ENCODE peak calls at places on chromosome 15, in eight cellular contexts. C, B, K, M, S, Z, T and D are unnamed samples.

GRCh38 chr15:36506733-36507356 is 72.6 kb upstream of the CDIN1 start:
- DNase-seq in K (no peak), Z (no peak), C (no peak), M (no peak), S (no peak), B (no peak), T (no peak), D (no peak)

GRCh38 chr15:82575335-82575734 is 35.1 kb upstream of the RPS17 start:
- DNase-seq in T (no peak), M (no peak), C (no peak), Z (no peak), S (no peak), B (no peak), K (no peak), D (no peak)

GRCh38 chr15:95734422-95735316 is 595.8 kb upstream of the NR2F2 start:
- DNase-seq in S (no peak), B (no peak), M (no peak), T (peak; percentile 82), Z (no peak), K (no peak), C (no peak), D (no peak)

GRCh38 chr15:76994971-76995945 is at the start of gene PSTPIP1:
- DNase-seq in C (peak; percentile 66), M (no peak), S (no peak), K (no peak), T (no peak), B (no peak), Z (peak; percentile 71), D (no peak)

GRCh38 chr15:49832421-49832980 is 211.7 kb downstream of the DTWD1 start:
- DNase-seq in T (no peak), C (peak; percentile 8), K (no peak), B (peak; percentile 73), Z (no peak), S (peak; percentile 58), M (no peak), D (peak; percentile 52)

GRCh38 chr15:66580643-66581042 is 14.8 kb upstream of the LCTL start:
- DNase-seq in T (peak; percentile 60), M (no peak), B (no peak), K (no peak), Z (no peak), S (no peak), C (peak; percentile 64), D (no peak)

GRCh38 chr15:45645026-45645980 is 10.5 kb downstream of the SQOR start:
- DNase-seq in B (peak; percentile 57), S (no peak), Z (peak; percentile 85), C (peak; percentile 82), T (peak; percentile 91), K (no peak), M (no peak), D (no peak)

GRCh38 chr15:58726867-58727266 is 22.6 kb downstream of the ADAM10 start:
- DNase-seq in Z (no peak), C (no peak), T (no peak), K (no peak), B (no peak), M (no peak), S (no peak), D (no peak)

GRCh38 chr15:53525894-53526293 is 233.6 kb downstream of the WDR72 start:
- DNase-seq in C (no peak), T (no peak), B (no peak), K (no peak), Z (no peak), M (no peak), S (no peak), D (no peak)

GRCh38 chr15:55695432-55695831 is 47.5 kb downstream of the PRTG start:
- DNase-seq in C (no peak), K (no peak), T (no peak), M (no peak), Z (no peak), S (peak; percentile 58), B (no peak), D (peak; percentile 77)

GRCh38 chr15:88020806-88021205 is 235.7 kb downstream of the NTRK3 start:
- DNase-seq in S (no peak), T (no peak), B (no peak), Z (no peak), K (no peak), M (no peak), C (no peak), D (no peak)

GRCh38 chr15:74431645-74432044 is 2.1 kb downstream of the SEMA7A start:
- DNase-seq in Z (peak; percentile 92), C (peak; percentile 44), M (no peak), K (no peak), S (no peak), B (no peak), T (no peak), D (no peak)

GRCh38 chr15:99098426-99098825 is 6.5 kb upstream of the SYNM start:
- DNase-seq in T (no peak), K (no peak), M (peak; percentile 14), Z (no peak), C (no peak), B (no peak), S (no peak), D (no peak)

GRCh38 chr15:48565560-48566482 is 79.7 kb downstream of the FBN1 start:
- DNase-seq in B (no peak), K (no peak), C (peak; percentile 92), M (no peak), S (no peak), Z (peak; percentile 78), T (peak; percentile 95), D (no peak)

GRCh38 chr15:98799991-98800390 is 151.7 kb downstream of the IGF1R start:
- DNase-seq in S (no peak), T (peak; percentile 35), C (peak; percentile 30), K (no peak), B (no peak), Z (no peak), M (no peak), D (no peak)

GRCh38 chr15:65368300-65368617 is 9.5 kb downstream of the IGDCC3 start:
- DNase-seq in M (no peak), B (no peak), K (no peak), C (no peak), S (peak; percentile 90), T (peak; percentile 5), Z (peak; percentile 26), D (peak; percentile 53)

GRCh38 chr15:96107922-96108321 is 222.6 kb upstream of the NR2F2 start:
- DNase-seq in T (peak; percentile 13), B (no peak), M (no peak), S (no peak), C (peak; percentile 21), Z (no peak), K (no peak), D (no peak)

GRCh38 chr15:95346856-95347255 is 983.6 kb upstream of the NR2F2 start:
- DNase-seq in T (no peak), K (no peak), B (no peak), Z (no peak), M (no peak), C (no peak), S (no peak), D (no peak)

GRCh38 chr15:94236638-94237037 is 5.3 kb downstream of the MCTP2 start:
- DNase-seq in T (no peak), K (no peak), S (no peak), B (no peak), Z (no peak), C (no peak), M (no peak), D (no peak)

GRCh38 chr15:70200511-70200991 is 102.8 kb upstream of the TLE3 start:
- DNase-seq in C (peak; percentile 32), M (no peak), B (no peak), S (no peak), K (no peak), Z (no peak), T (peak; percentile 49), D (peak; percentile 14)

GRCh38 chr15:64162478-64162868 is 349 bp downstream of the PPIB start:
- DNase-seq in S (no peak), M (no peak), T (no peak), Z (no peak), C (no peak), K (no peak), B (no peak), D (no peak)

GRCh38 chr15:50883903-50884302 is 24.6 kb upstream of the AP4E1 start:
- DNase-seq in C (peak; percentile 50), K (no peak), Z (peak; percentile 76), M (no peak), B (peak; percentile 27), S (no peak), T (peak; percentile 65), D (no peak)
- H3K27ac ChIP-seq in C (peak overlapping the region; percentile 97), K (no peak overlapping the region), Z (peak overlapping the region; percentile 69), M (no peak overlapping the region), B (no peak overlapping the region), S (no peak overlapping the region), T (no peak overlapping the region), D (no peak overlapping the region)

DNA sequence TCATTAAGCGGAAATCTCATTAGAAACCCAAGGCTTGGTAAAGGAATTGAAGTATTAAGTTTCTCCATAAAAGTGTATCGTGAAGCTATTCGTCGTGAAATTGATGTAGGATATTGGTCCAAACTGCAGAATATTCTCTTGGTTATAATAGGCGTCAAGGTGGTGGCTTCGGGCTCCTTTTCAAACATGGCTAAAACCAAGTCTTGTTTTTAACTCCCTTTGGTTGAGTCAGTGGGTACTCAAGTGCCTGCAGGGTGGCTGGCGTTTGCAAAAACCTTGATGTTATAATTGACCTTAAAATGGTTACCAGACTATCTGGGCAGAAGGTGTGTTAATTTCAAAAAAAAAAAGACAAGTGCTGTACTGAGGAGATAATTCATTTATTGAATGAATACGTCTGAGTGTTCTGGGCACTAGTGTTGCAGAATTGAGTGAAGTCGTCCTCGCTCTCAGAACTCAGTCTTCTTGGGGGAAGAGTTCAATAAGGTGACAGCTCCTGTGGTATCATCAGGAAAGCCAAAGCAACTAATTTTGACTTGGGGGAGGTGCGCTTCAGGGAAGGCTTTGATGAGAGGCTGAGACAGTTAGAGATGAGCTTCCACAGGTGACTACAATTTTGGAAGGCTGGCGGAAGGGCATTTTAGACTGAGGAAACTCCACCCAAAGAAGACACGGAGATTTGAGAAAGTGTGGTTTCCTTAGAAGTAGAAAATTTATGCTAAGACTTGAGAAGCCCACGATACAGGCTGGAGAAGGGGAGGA is 1.6 kb downstream of the UBE2Q2 start:
- DNase-seq in C (peak; percentile 15), S (no peak), M (no peak), B (no peak), Z (peak; percentile 78), K (no peak), T (no peak), D (no peak)
- H3K27ac ChIP-seq in C (peak overlapping the region; percentile 65), S (no peak overlapping the region), M (peak overlapping the region; percentile 85), B (peak overlapping the region; percentile 92), Z (peak overlapping the region; percentile 45), K (no peak overlapping the region), T (peak overlapping the region; percentile 81), D (peak overlapping the region; percentile 86)

DNA sequence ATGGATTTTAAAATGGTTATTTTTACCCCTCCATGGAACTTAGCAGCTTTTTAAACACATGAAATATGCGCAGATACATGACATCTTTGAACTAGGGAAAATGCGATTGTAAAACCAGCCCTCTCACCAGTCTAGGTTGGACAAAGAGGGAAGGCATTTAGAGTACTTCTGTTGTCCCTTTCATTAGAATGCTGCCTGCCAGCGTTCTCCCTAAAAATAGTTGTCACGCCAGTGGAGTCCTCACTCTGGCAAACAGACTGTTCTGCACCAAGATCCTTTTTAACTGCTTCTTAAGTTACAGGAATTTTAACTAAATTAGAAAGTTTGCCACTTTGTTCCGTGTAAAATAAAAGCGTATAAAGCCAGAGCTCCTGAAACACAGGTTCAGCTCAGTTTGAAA is 295.3 kb downstream of the VPS13C start:
- DNase-seq in Z (no peak), K (no peak), C (no peak), B (no peak), M (no peak), T (no peak), S (no peak), D (no peak)
- H3K27ac ChIP-seq in Z (no peak overlapping the region), K (no peak overlapping the region), C (no peak overlapping the region), B (no peak overlapping the region), M (no peak overlapping the region), T (no peak overlapping the region), S (no peak overlapping the region), D (no peak overlapping the region)

GRCh38 chr15:52334491-52335160 is 39.0 kb upstream of the MYO5C start:
- DNase-seq in Z (no peak), T (no peak), B (no peak), M (no peak), S (no peak), C (peak; percentile 66), K (no peak), D (no peak)
- H3K27ac ChIP-seq in Z (peak overlapping the region; percentile 74), T (no peak overlapping the region), B (peak overlapping the region; percentile 10), M (no peak overlapping the region), S (no peak overlapping the region), C (peak overlapping the region; percentile 66), K (no peak overlapping the region), D (no peak overlapping the region)